ENCODE peak calls at places on chromosomes 6 and 20, in four cellular contexts. One of them, this sample, is unnamed.

GRCh38 chr20:1003920-1004697 is 2.0 kb upstream of the RSPO4 start:
- DNase-seq in neuronal stem cell: no peak
- DNase-seq in IMR-90: no peak
- DNase-seq in H1: no peak
- DNase-seq in this sample: no peak

GRCh38 chr6:36126553-36127458 is 3.5 kb upstream of the MAPK13 start:
- DNase-seq in H1: no peak
- DNase-seq in neuronal stem cell: no peak
- DNase-seq in IMR-90: peak
- DNase-seq in this sample: peak

GRCh38 chr20:62316331-62317166 is 13.8 kb downstream of the ADRM1 start:
- DNase-seq in H1: no peak
- DNase-seq in neuronal stem cell: no peak
- DNase-seq in IMR-90: no peak
- DNase-seq in this sample: no peak

GRCh38 chr6:149366237-149366921 is 33.7 kb upstream of the SUMO4 start:
- DNase-seq in H1: no peak
- DNase-seq in neuronal stem cell: no peak
- DNase-seq in IMR-90: no peak
- DNase-seq in this sample: no peak

GRCh38 chr6:143183735-143184134 is 123.0 kb downstream of the AIG1 start:
- DNase-seq in IMR-90: no peak
- DNase-seq in neuronal stem cell: no peak
- DNase-seq in H1: no peak
- DNase-seq in this sample: no peak

GRCh38 chr20:20009784-20010253 is 7.3 kb upstream of the NAA20 start:
- DNase-seq in H1: no peak
- DNase-seq in neuronal stem cell: no peak
- DNase-seq in IMR-90: no peak
- DNase-seq in this sample: peak

GRCh38 chr20:44034451-44034850 is 119.8 kb downstream of the TOX2 start:
- DNase-seq in IMR-90: no peak
- DNase-seq in H1: no peak
- DNase-seq in neuronal stem cell: no peak
- DNase-seq in this sample: no peak

GRCh38 chr6:166514196-166514595 is 72.3 kb downstream of the RAMACL start:
- DNase-seq in IMR-90: peak
- DNase-seq in neuronal stem cell: no peak
- DNase-seq in H1: no peak
- DNase-seq in this sample: no peak

GRCh38 chr20:57953638-57954037 is 243.8 kb upstream of the PMEPA1 start:
- DNase-seq in neuronal stem cell: no peak
- DNase-seq in IMR-90: no peak
- DNase-seq in H1: no peak
- DNase-seq in this sample: no peak

GRCh38 chr6:118580585-118581419 is 32.7 kb downstream of the PLN start:
- DNase-seq in IMR-90: peak
- DNase-seq in neuronal stem cell: peak
- DNase-seq in H1: peak
- DNase-seq in this sample: peak

GRCh38 chr20:37903317-37904007 is 535 bp downstream of the VSTM2L start:
- DNase-seq in H1: no peak
- DNase-seq in IMR-90: no peak
- DNase-seq in neuronal stem cell: no peak
- DNase-seq in this sample: no peak

GRCh38 chr6:14126250-14126649 is 8.7 kb downstream of the CD83 start:
- DNase-seq in IMR-90: peak
- DNase-seq in H1: no peak
- DNase-seq in neuronal stem cell: no peak
- DNase-seq in this sample: no peak

GRCh38 chr6:130674604-130675003 is 152.6 kb upstream of the SMLR1 start:
- DNase-seq in H1: no peak
- DNase-seq in neuronal stem cell: no peak
- DNase-seq in IMR-90: no peak
- DNase-seq in this sample: peak

GRCh38 chr6:68326762-68327161 is 308.3 kb upstream of the ADGRB3 start:
- DNase-seq in neuronal stem cell: no peak
- DNase-seq in H1: no peak
- DNase-seq in IMR-90: no peak
- DNase-seq in this sample: no peak

GRCh38 chr6:9957330-9957729 is 457.5 kb downstream of the TFAP2A start:
- DNase-seq in IMR-90: no peak
- DNase-seq in H1: no peak
- DNase-seq in neuronal stem cell: no peak
- DNase-seq in this sample: no peak

GRCh38 chr6:657743-658142 is 843 bp upstream of the HUS1B start:
- DNase-seq in neuronal stem cell: no peak
- DNase-seq in H1: no peak
- DNase-seq in IMR-90: no peak
- DNase-seq in this sample: no peak

GRCh38 chr6:93849857-93850256 is 430.5 kb upstream of the EPHA7 start:
- DNase-seq in IMR-90: no peak
- DNase-seq in H1: no peak
- DNase-seq in neuronal stem cell: no peak
- DNase-seq in this sample: peak

GRCh38 chr6:91464201-91464600 is 877.3 kb upstream of the MAP3K7 start:
- DNase-seq in H1: no peak
- DNase-seq in IMR-90: no peak
- DNase-seq in neuronal stem cell: no peak
- DNase-seq in this sample: no peak

GRCh38 chr20:11067359-11067758 is 393.6 kb upstream of the JAG1 start:
- DNase-seq in IMR-90: no peak
- DNase-seq in H1: no peak
- DNase-seq in neuronal stem cell: no peak
- DNase-seq in this sample: no peak

GRCh38 chr20:46995561-46996142 is 101.0 kb downstream of the EYA2 start:
- DNase-seq in neuronal stem cell: peak
- DNase-seq in H1: no peak
- DNase-seq in IMR-90: no peak
- DNase-seq in this sample: no peak

GRCh38 chr6:39218868-39219567 is 10.3 kb downstream of the KCNK5 start:
- DNase-seq in H1: no peak
- DNase-seq in neuronal stem cell: no peak
- DNase-seq in IMR-90: no peak
- DNase-seq in this sample: no peak

GRCh38 chr20:43975096-43975768 is 60.6 kb downstream of the TOX2 start:
- DNase-seq in neuronal stem cell: no peak
- DNase-seq in IMR-90: peak
- DNase-seq in H1: no peak
- DNase-seq in this sample: peak

GRCh38 chr6:45816674-45817297 is 198.9 kb downstream of the CLIC5 start:
- DNase-seq in neuronal stem cell: no peak
- DNase-seq in H1: no peak
- DNase-seq in IMR-90: peak
- DNase-seq in this sample: peak

GRCh38 chr6:131851049-131851769 is 43.4 kb downstream of the ENPP1 start:
- DNase-seq in H1: no peak
- DNase-seq in IMR-90: no peak
- DNase-seq in neuronal stem cell: no peak
- DNase-seq in this sample: no peak

GRCh38 chr6:47420394-47421371 is 56.9 kb upstream of the CD2AP start:
- DNase-seq in IMR-90: peak
- DNase-seq in neuronal stem cell: no peak
- DNase-seq in H1: no peak
- DNase-seq in this sample: no peak

GRCh38 chr6:148700713-148701392 is 46.0 kb upstream of the UST start:
- DNase-seq in IMR-90: peak
- DNase-seq in H1: no peak
- DNase-seq in neuronal stem cell: peak
- DNase-seq in this sample: peak

GRCh38 chr20:41476013-41476441 is 109.4 kb upstream of the EMILIN3 start:
- DNase-seq in H1: no peak
- DNase-seq in neuronal stem cell: no peak
- DNase-seq in IMR-90: peak
- DNase-seq in this sample: no peak

GRCh38 chr20:20412750-20413149 is 44.8 kb downstream of the INSM1 start:
- DNase-seq in H1: no peak
- DNase-seq in neuronal stem cell: no peak
- DNase-seq in IMR-90: no peak
- DNase-seq in this sample: no peak

GRCh38 chr6:10180138-10181074 is 234.5 kb downstream of the TFAP2A start:
- DNase-seq in neuronal stem cell: no peak
- DNase-seq in IMR-90: no peak
- DNase-seq in H1: no peak
- DNase-seq in this sample: no peak

GRCh38 chr6:134307870-134308269 is 10.0 kb downstream of the SGK1 start:
- DNase-seq in IMR-90: no peak
- DNase-seq in neuronal stem cell: no peak
- DNase-seq in H1: no peak
- DNase-seq in this sample: no peak

GRCh38 chr20:10954137-10954840 is 280.5 kb upstream of the JAG1 start:
- DNase-seq in H1: no peak
- DNase-seq in neuronal stem cell: no peak
- DNase-seq in IMR-90: peak
- DNase-seq in this sample: no peak

GRCh38 chr6:119602215-119603178 is 252.9 kb upstream of the MAN1A1 start:
- DNase-seq in IMR-90: peak
- DNase-seq in neuronal stem cell: no peak
- DNase-seq in H1: no peak
- DNase-seq in this sample: peak

GRCh38 chr20:44137210-44137781 is 49.7 kb downstream of the JPH2 start:
- DNase-seq in H1: peak
- DNase-seq in neuronal stem cell: peak
- DNase-seq in IMR-90: peak
- DNase-seq in this sample: peak

GRCh38 chr6:122726649-122727048 is 52.9 kb upstream of the FABP7 start:
- DNase-seq in IMR-90: peak
- DNase-seq in H1: no peak
- DNase-seq in neuronal stem cell: no peak
- DNase-seq in this sample: peak

DNA sequence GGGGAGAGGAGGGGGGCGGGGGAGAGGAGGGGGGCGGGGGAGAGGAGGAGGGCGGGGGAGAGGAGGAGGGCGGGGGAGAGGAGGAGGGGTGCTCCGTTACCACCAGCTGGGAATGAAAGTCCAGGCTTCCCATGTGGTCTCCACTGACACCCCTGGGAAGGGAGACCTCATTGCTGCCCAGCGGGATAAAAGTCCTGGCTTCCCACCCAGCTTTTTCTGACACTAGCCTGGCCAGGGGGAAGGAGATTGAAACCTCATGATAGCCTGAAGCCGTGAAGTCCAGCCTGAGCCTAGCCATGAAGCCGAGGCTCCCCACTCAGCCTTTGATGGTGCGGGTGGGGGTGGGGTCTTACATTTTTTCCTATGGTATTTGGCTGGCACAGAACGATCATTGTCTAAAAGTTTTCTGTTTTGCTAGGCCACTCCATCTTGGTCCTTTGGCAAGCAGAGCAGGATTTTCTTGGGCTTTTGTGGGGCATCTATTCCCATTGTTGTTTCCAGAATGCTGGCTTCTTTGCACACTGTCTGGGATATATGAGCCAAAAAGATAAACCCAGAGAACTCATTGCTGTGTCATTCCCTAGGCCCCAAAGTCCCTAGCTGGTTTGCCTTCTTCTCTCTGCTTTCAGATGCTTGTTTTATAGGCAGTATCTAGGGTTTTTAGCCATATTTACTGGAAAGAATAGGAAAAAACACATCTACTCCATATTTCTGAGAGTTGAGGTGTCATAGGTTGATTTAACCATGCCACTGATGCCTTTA is 67.9 kb upstream of the RNF24 start:
- DNase-seq in H1: no peak
- DNase-seq in IMR-90: no peak
- DNase-seq in neuronal stem cell: no peak
- DNase-seq in this sample: no peak
- H2AFZ ChIP-seq in H1: no peak
- H2AFZ ChIP-seq in IMR-90: peak
- H2AFZ ChIP-seq in neuronal stem cell: peak
- H2AFZ ChIP-seq in this sample: no peak

DNA sequence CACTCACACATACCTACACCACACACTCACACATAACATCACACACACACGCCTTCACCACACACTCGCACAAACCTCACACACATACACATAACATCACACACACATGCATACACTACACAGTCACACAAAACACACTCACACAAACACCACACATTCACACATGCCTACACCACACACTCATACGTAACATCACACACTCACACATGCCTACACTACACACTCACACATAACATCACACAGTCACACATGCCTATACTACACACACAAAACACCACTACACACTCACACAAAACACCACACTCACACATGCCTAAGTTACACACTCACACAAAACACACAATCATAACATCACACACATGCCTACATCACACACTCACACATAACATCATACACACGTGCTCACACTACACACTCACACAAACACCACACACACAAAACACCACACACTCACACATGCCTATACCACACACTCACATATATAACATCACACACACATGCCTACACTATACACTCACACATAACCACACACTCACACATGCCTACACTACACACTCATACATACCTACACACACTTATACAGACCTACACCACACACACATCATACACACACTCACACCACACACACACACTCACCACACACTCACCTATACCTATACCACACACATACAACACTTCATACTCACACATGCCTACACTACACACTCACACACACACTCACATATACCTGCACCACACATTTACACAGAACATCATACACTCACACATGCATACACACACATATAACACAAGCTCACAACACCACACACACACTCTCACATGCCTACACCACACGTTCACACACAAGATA is 383.5 kb downstream of the C6orf118 start:
- DNase-seq in neuronal stem cell: no peak
- DNase-seq in IMR-90: no peak
- DNase-seq in H1: no peak
- DNase-seq in this sample: no peak
- H2BK5ac ChIP-seq in neuronal stem cell: no peak
- H2BK5ac ChIP-seq in IMR-90: peak
- H2BK5ac ChIP-seq in H1: peak
- H2BK5ac ChIP-seq in this sample: no peak

DNA sequence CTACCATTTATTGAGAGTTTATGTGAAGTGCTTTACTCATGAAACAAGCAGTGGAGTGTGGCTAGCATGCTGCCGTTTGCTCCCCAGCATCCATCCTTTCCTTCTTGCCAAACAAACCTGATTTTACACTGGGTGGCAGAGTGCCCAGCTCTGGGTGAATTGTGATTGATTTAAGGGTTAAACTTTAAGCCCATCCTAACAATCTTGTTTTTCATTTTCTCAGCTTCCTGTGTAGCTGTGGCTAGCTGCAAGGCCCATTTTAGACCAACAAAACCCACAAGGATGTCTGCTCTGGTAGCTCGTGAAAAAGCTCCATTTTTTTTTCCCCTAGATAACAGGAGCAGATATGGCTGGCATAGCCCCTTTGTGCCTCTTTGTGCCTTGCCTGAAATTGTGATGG is 77.7 kb upstream of the KCNG1 start:
- DNase-seq in H1: no peak
- DNase-seq in IMR-90: no peak
- DNase-seq in neuronal stem cell: no peak
- DNase-seq in this sample: no peak
- H2AFZ ChIP-seq in H1: no peak
- H2AFZ ChIP-seq in IMR-90: no peak
- H2AFZ ChIP-seq in neuronal stem cell: no peak
- H2AFZ ChIP-seq in this sample: no peak

GRCh38 chr6:89818977-89819335 is 638 bp downstream of the MDN1 start:
- DNase-seq in H1: no peak
- DNase-seq in neuronal stem cell: peak
- DNase-seq in IMR-90: peak
- DNase-seq in this sample: peak

GRCh38 chr6:89819336-89820130 is at the start of gene MDN1:
- DNase-seq in H1: peak
- DNase-seq in IMR-90: peak
- DNase-seq in neuronal stem cell: peak
- DNase-seq in this sample: peak

GRCh38 chr6:89817481-89817880 is 2.1 kb downstream of the MDN1 start:
- DNase-seq in neuronal stem cell: no peak
- DNase-seq in H1: peak
- DNase-seq in IMR-90: no peak
- DNase-seq in this sample: no peak
- H2BK5ac ChIP-seq in neuronal stem cell: no peak
- H2BK5ac ChIP-seq in H1: peak
- H2BK5ac ChIP-seq in IMR-90: no peak
- H2BK5ac ChIP-seq in this sample: no peak